ENCODE peak calls at places on chromosomes 6 and 20, in six cellular contexts. R is CD14-positive monocyte, V is AG09319, S is BE2C, G is cardiac fibroblast, Z is fibroblast of mammary gland. I is an unnamed sample.

GRCh38 chr6:54722328-54722727 is 124.2 kb upstream of the FAM83B start:
- DNase-seq in R (no peak), V (no peak), S (no peak), G (no peak), Z (no peak), I (no peak)

GRCh38 chr6:12886961-12887775 is 170.6 kb downstream of the PHACTR1 start:
- DNase-seq in R (no peak), V (no peak), S (no peak), G (no peak), Z (peak), I (no peak)

GRCh38 chr6:69758214-69758613 is 38.6 kb downstream of the LMBRD1 start:
- DNase-seq in R (no peak), V (no peak), S (no peak), G (no peak), Z (no peak), I (no peak)

GRCh38 chr6:148405893-148406292 is 63.3 kb downstream of the SASH1 start:
- DNase-seq in R (no peak), V (no peak), S (no peak), G (no peak), Z (no peak), I (no peak)

GRCh38 chr20:16368645-16369292 is 204.5 kb downstream of the KIF16B start:
- DNase-seq in R (no peak), V (no peak), S (no peak), G (peak), Z (peak), I (no peak)

GRCh38 chr6:166262738-166263515 is 45.3 kb downstream of the PRR18 start:
- DNase-seq in R (no peak), V (no peak), S (no peak), G (no peak), Z (no peak), I (no peak)

GRCh38 chr20:20699144-20699543 is 13.3 kb downstream of the RALGAPA2 start:
- DNase-seq in R (no peak), V (no peak), S (no peak), G (peak), Z (no peak), I (no peak)

GRCh38 chr6:137223370-137224131 is 4.4 kb upstream of the IFNGR1 start:
- DNase-seq in R (peak), V (no peak), S (no peak), G (peak), Z (peak), I (no peak)

GRCh38 chr6:34246249-34246562 is 2.6 kb downstream of the SMIM29 start:
- DNase-seq in R (no peak), V (no peak), S (no peak), G (no peak), Z (no peak), I (no peak)

GRCh38 chr20:51420111-51420510 is 122.4 kb downstream of the NFATC2 start:
- DNase-seq in R (no peak), V (no peak), S (no peak), G (peak), Z (peak), I (no peak)

GRCh38 chr6:131378874-131379273 is 194.2 kb upstream of the ARG1 start:
- DNase-seq in R (no peak), V (no peak), S (no peak), G (no peak), Z (no peak), I (no peak)

GRCh38 chr6:41757931-41758640 is 10.9 kb upstream of the PGC start:
- DNase-seq in R (no peak), V (no peak), S (no peak), G (no peak), Z (no peak), I (no peak)

GRCh38 chr6:33824461-33825154 is 20.8 kb upstream of the MLN start:
- DNase-seq in R (no peak), V (no peak), S (no peak), G (peak), Z (no peak), I (no peak)

GRCh38 chr6:41785689-41786450 is 1.6 kb upstream of the TOMM6 start:
- DNase-seq in R (no peak), V (no peak), S (peak), G (peak), Z (no peak), I (no peak)

GRCh38 chr6:139161169-139161568 is 26.3 kb downstream of the HECA start:
- DNase-seq in R (no peak), V (no peak), S (no peak), G (peak), Z (peak), I (no peak)

GRCh38 chr20:4942336-4942735 is 59.0 kb downstream of the SLC23A2 start:
- DNase-seq in R (no peak), V (peak), S (no peak), G (peak), Z (peak), I (no peak)

GRCh38 chr6:143516700-143517446 is 5.4 kb upstream of the FUCA2 start:
- DNase-seq in R (no peak), V (no peak), S (no peak), G (no peak), Z (no peak), I (no peak)

GRCh38 chr6:117272886-117273285 is 7.5 kb downstream of the VGLL2 start:
- DNase-seq in R (no peak), V (no peak), S (no peak), G (no peak), Z (no peak), I (no peak)

GRCh38 chr6:85552652-85553051 is 41.0 kb downstream of the SNX14 start:
- DNase-seq in R (no peak), V (no peak), S (no peak), G (no peak), Z (no peak), I (no peak)

GRCh38 chr20:2602046-2602735 is 50.2 kb upstream of the NOP56 start:
- DNase-seq in R (no peak), V (no peak), S (no peak), G (no peak), Z (no peak), I (no peak)

GRCh38 chr6:149254241-149254640 is 63.3 kb upstream of the TAB2 start:
- DNase-seq in R (no peak), V (no peak), S (no peak), G (no peak), Z (no peak), I (no peak)

GRCh38 chr6:18493421-18493891 is 106.3 kb downstream of the RNF144B start:
- DNase-seq in R (no peak), V (no peak), S (no peak), G (no peak), Z (no peak), I (no peak)

GRCh38 chr6:152748843-152749242 is 1.8 kb upstream of the VIP start:
- DNase-seq in R (no peak), V (no peak), S (no peak), G (peak), Z (peak), I (no peak)

GRCh38 chr6:73028124-73028766 is 197.1 kb downstream of the KHDC1L start:
- DNase-seq in R (no peak), V (no peak), S (no peak), G (no peak), Z (no peak), I (no peak)

GRCh38 chr20:44342240-44342639 is 5.4 kb downstream of the R3HDML start:
- DNase-seq in R (no peak), V (no peak), S (no peak), G (peak), Z (peak), I (no peak)

GRCh38 chr6:6586167-6586566 is 2.4 kb upstream of the LY86 start:
- DNase-seq in R (no peak), V (no peak), S (no peak), G (no peak), Z (no peak), I (no peak)

GRCh38 chr6:129774697-129775447 is 64.9 kb upstream of the ARHGAP18 start:
- DNase-seq in R (peak), V (peak), S (peak), G (peak), Z (peak), I (peak)

GRCh38 chr6:66605011-66605410 is 898.0 kb upstream of the EYS start:
- DNase-seq in R (no peak), V (no peak), S (no peak), G (no peak), Z (peak), I (no peak)

GRCh38 chr20:1840865-1841553 is 54.2 kb upstream of the SIRPA start:
- DNase-seq in R (no peak), V (no peak), S (no peak), G (no peak), Z (no peak), I (no peak)

GRCh38 chr6:21220271-21220987 is 373.1 kb upstream of the SOX4 start:
- DNase-seq in R (no peak), V (no peak), S (no peak), G (no peak), Z (no peak), I (no peak)

GRCh38 chr6:159039885-159040258 is 4.9 kb downstream of the TAGAP start:
- DNase-seq in R (no peak), V (no peak), S (no peak), G (no peak), Z (no peak), I (no peak)

GRCh38 chr6:143014764-143015163 is 45.9 kb upstream of the AIG1 start:
- DNase-seq in R (no peak), V (no peak), S (no peak), G (peak), Z (no peak), I (no peak)

GRCh38 chr6:41942045-41942851 is 640 bp upstream of the CCND3 start:
- DNase-seq in R (no peak), V (no peak), S (no peak), G (peak), Z (peak), I (no peak)

GRCh38 chr6:141965016-141965545 is 167.6 kb upstream of the GJE1 start:
- DNase-seq in R (no peak), V (no peak), S (no peak), G (no peak), Z (no peak), I (no peak)

GRCh38 chr6:104941694-104942177 is 15.2 kb upstream of the LIN28B start:
- DNase-seq in R (no peak), V (no peak), S (no peak), G (no peak), Z (no peak), I (no peak)
- TF ChIP-seq CTCF in R (peak), V (no peak), S (no peak), G (no peak), Z (no peak), I (no peak)

DNA sequence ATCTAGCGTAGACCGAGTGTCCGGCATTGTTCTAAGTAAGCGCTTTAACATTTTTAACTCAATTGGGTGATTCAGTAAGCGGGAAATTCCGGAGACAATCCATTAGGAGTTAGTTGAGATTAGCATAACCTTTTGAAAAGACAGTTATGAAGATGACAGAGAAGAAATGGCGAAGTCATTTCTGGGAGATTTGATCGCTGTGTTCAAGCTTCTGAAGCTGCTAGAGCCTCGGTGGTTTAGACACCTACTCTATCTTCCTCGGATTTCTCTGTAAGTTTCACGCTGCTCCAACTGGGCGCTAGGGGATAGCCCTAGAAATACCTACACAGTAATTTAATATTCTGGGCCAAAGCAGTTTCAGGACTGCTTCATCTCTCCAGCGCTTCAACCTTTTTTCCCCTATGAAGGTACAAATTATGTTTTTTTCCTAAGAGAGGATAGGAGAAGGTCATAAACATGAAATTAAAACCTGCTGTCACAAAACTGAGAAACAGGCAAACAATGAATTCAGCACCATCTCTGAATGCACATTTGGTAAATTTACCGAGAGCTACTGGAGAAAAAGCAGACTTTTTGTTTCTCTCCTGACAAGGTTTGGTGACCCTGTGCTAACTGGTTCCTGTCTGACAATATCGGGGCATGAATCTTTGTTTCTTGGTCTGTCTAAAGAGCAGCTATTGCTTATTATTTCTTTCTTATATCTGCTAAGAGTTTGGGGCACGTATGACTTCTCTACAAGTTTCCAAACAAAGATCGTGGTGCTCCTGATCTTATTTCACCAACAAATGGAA is 22.4 kb downstream of the ZNF311 start:
- DNase-seq in R (no peak), V (no peak), S (peak), G (peak), Z (peak), I (no peak)
- TF ChIP-seq CTCF in R (no peak), V (no peak), S (peak), G (peak), Z (peak), I (no peak)

GRCh38 chr20:18754030-18754659 is 59.4 kb upstream of the SCP2D1 start:
- DNase-seq in R (no peak), V (no peak), S (no peak), G (no peak), Z (no peak), I (no peak)
- TF ChIP-seq CTCF in R (no peak), V (no peak), S (no peak), G (no peak), Z (no peak), I (no peak)

GRCh38 chr20:38600057-38600456 is 1.6 kb upstream of the ARHGAP40 start:
- DNase-seq in R (no peak), V (no peak), S (no peak), G (no peak), Z (no peak), I (no peak)

GRCh38 chr20:38602185-38602581 is 574 bp downstream of the ARHGAP40 start:
- DNase-seq in R (no peak), V (no peak), S (no peak), G (no peak), Z (no peak), I (no peak)

GRCh38 chr20:38603286-38603685 is 1.7 kb downstream of the ARHGAP40 start:
- DNase-seq in R (no peak), V (no peak), S (no peak), G (no peak), Z (no peak), I (no peak)

GRCh38 chr20:38599410-38599882 is 2.2 kb upstream of the ARHGAP40 start:
- DNase-seq in R (no peak), V (no peak), S (peak), G (no peak), Z (no peak), I (no peak)

DNA sequence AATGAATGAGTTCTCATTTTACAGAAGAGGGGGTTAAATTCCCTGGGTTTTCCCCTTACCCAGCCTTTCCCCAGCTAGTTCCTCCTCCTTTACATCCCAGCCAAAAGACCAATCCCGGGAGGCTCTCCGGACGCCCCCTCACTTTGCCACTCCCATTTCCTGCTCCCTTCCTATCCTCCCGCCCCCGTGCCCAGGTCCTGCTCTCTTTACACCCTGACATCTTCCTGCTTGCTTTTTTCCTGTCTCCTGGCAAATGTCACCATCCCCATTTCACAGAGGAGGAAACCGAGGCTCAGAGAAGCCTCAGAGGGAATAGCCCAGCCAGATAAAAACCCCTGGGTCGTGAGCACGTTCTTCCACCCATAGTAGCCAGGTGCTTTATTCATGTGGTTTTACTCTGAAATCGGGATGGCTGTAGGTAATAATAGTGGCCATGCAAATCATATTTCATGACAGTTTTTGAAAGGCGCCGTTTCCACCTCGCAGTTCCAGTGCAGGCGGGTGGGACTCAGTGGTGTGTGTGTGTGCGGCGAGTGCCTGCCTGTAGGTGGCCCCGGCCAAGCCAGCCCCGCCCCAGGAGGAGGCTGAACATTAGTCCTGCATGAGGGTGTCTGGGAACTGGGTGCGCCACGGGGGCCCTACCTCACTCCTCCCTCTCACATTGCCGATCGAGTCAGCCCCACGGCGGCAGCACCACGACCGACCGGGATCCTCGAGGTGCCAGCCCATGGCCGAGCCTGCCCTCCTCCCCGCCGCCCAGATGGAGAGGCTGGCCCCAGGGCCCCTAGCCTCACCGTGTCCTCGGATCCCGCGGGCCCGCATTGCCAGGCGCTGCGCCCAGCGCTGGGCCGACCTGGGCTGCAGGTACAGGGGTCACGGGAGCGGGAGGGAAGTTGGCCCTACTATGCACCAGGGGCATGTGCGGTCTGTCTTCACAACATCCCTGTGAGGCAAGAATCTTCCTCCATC is at the start of gene ARHGAP40:
- DNase-seq in R (no peak), V (no peak), S (peak), G (no peak), Z (peak), I (no peak)
- TF ChIP-seq CTCF in R (no peak), V (no peak), S (peak), G (peak), Z (peak), I (no peak)

DNA sequence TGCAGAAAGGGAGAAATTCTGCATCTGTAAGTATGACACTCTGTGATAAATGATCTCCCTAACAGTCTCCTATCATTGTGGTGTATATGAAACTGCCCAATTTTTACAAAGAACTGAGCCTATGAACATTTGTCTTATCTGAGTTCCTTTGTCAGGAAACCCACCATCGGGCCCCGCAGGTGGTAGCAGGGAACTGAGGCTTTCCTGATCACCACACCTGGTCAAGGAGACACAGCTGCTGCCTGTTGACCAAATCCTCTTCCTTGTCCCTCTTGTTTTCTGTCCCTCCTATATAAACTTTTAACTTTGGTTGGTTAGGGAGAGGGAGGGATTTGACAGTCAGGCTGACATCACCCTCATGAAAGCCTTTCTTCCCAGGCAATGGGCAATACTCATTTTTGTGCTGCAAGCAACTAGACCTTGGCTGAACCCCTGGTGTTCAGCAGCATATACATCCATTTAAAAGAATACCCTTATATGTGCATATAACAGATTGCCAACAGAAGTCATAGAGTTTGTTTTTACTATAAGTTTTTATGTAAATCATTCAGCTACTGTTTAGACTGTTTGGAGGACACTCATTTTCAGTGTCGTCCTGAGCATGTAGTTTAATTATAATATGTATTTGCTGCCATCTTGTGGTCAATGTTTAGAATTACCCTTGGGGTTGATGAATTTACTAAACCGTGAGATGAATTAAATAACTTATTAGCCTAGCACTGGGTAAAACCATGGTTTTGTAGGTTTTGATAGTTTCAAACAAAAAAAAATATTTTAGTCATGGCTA is 17.0 kb downstream of the CRISP1 start:
- DNase-seq in R (no peak), V (peak), S (no peak), G (peak), Z (peak), I (no peak)
- TF ChIP-seq CTCF in R (peak), V (peak), S (peak), G (peak), Z (peak), I (peak)

DNA sequence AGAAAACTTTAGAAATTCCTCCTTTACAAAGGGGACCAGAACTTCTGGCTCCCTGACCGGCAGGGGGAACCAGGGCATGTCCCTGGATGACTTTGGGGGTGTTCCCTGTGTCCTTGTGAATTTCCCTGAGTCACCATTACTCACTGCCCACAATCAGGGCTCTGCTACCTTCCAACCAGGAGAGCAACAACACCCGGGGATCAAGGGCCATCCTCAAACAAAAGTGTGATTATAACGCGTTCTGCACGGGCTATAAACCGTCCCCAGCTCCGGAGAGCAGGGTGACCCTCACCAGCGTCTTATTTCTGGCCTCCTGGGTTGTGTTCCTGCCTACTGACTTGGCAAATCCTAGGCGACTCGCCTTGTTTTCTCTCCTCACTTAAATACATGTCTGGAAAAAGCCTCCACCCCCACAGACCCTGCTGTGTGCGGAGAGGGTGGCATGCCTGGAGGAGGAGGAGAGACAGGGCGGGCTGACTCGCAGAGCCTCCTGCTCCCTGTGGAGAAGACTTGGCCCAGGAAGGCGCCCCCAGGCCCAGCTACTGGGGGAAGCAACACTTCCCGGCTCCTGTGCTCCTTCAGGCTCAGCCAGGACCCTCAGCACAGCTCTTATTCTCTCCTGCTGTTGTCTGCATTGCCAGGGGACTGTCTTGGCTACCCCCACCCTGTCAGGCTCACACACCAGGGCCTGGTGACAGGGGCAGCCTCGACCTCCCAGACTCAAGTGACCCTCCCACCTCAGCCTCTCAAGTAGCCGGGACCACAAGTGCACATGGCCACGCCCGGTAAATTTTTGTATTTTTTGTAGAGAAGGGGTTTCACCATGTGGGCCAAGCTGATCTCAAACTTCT is 54.1 kb downstream of the FGD2 start:
- DNase-seq in R (no peak), V (peak), S (peak), G (peak), Z (peak), I (no peak)
- TF ChIP-seq CTCF in R (peak), V (peak), S (peak), G (peak), Z (peak), I (no peak)